ENCODE peak calls at places on chromosome 18, in ten cellular contexts. M, W, I, Y, T, B, Z, D, U and V are unnamed samples.

GRCh38 chr18:7626922-7627440 is 59.9 kb downstream of the PTPRM start:
- DNase-seq in M (no peak), T (no peak), U (peak; percentile 56), B (no peak), D (no peak), Z (no peak), Y (peak; percentile 75), W (no peak), I (peak; percentile 51), V (no peak)

GRCh38 chr18:42436366-42436765 is 481.3 kb downstream of the PIK3C3 start:
- DNase-seq in I (no peak), W (no peak), Z (no peak), T (no peak), U (no peak), Y (no peak), M (no peak), B (no peak), D (no peak), V (no peak)

GRCh38 chr18:28032177-28032576 is 144.8 kb downstream of the CDH2 start:
- DNase-seq in W (no peak), M (no peak), D (no peak), Y (no peak), B (no peak), T (no peak), I (no peak), U (no peak), Z (no peak), V (no peak)

GRCh38 chr18:58978916-58979315 is 114.2 kb downstream of the ZNF532 start:
- DNase-seq in D (no peak), I (no peak), Z (no peak), Y (no peak), T (no peak), W (no peak), U (no peak), B (no peak), M (no peak), V (no peak)

GRCh38 chr18:55586841-55587240 is 1.2 kb downstream of the TCF4 start:
- DNase-seq in Y (no peak), B (peak; percentile 47), D (no peak), T (no peak), M (no peak), W (no peak), U (peak; percentile 59), I (peak; percentile 16), Z (no peak), V (no peak)

GRCh38 chr18:22552254-22552653 is 134.5 kb upstream of the CTAGE1 start:
- DNase-seq in U (no peak), B (no peak), M (no peak), W (no peak), I (peak; percentile 53), Z (no peak), T (no peak), D (no peak), Y (no peak), V (no peak)

GRCh38 chr18:74353169-74353775 is 37.6 kb downstream of the C18orf63 start:
- DNase-seq in M (peak; percentile 46), Z (no peak), Y (peak; percentile 51), W (peak; percentile 52), I (peak; percentile 77), B (peak; percentile 76), U (peak; percentile 87), D (peak; percentile 47), T (no peak), V (peak; percentile 65)

GRCh38 chr18:31683968-31684278 is 458 bp downstream of the B4GALT6 start:
- DNase-seq in D (no peak), Y (no peak), B (no peak), T (no peak), U (no peak), W (no peak), Z (no peak), M (no peak), I (no peak), V (no peak)

GRCh38 chr18:26710460-26711096 is 154.9 kb downstream of the AQP4 start:
- DNase-seq in T (no peak), W (no peak), M (no peak), B (no peak), D (no peak), Z (no peak), Y (no peak), I (no peak), U (peak; percentile 8), V (no peak)

GRCh38 chr18:31610841-31611240 is 19.2 kb downstream of the TTR start:
- DNase-seq in T (no peak), M (no peak), B (peak; percentile 76), W (no peak), I (no peak), Y (no peak), D (peak; percentile 17), U (peak; percentile 20), Z (no peak), V (no peak)

GRCh38 chr18:48688961-48689360 is 150.1 kb downstream of the CTIF start:
- DNase-seq in Y (no peak), W (no peak), Z (no peak), D (no peak), T (no peak), I (no peak), B (no peak), U (no peak), M (no peak), V (no peak)

GRCh38 chr18:73841661-73842060 is 306.0 kb downstream of the FBXO15 start:
- DNase-seq in Z (no peak), D (no peak), W (no peak), M (no peak), U (no peak), I (no peak), B (no peak), Y (no peak), T (no peak), V (no peak)

GRCh38 chr18:8745355-8746014 is 40.1 kb downstream of the MTCL1 start:
- DNase-seq in B (no peak), Y (no peak), W (no peak), M (no peak), D (no peak), I (no peak), Z (no peak), T (no peak), U (no peak), V (no peak)

GRCh38 chr18:70291295-70291574 is 2.4 kb downstream of the SOCS6 start:
- DNase-seq in T (no peak), B (no peak), D (no peak), Z (no peak), U (no peak), M (no peak), W (no peak), I (no peak), Y (no peak), V (no peak)
- H3K27ac ChIP-seq in T (no peak overlapping the region), B (no peak overlapping the region), D (no peak overlapping the region), Z (no peak overlapping the region), U (no peak overlapping the region), M (no peak overlapping the region), W (no peak overlapping the region), I (no peak overlapping the region), Y (no peak overlapping the region), V (no peak overlapping the region)

DNA sequence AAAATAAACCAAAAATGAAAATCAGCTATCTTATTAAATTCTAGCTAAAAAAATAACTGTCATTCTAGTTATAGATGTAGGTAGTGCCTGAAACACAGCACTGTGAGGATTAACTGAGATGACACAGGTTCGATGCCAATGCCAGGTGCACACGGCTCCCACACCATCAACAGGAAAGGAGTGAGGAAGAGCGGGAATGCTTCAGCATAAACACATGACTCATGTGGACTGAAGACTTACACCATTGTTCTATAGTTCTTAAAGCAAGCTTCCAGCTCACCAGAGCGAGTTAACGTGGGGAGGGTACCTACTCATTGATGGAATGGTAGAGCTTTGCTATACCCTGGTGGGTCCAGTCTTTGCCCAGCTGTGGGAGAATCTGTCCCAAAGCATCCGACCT is 76.7 kb downstream of the EMILIN2 start:
- DNase-seq in Z (no peak), I (no peak), W (no peak), T (no peak), U (peak; percentile 14), B (no peak), M (no peak), D (no peak), Y (no peak), V (no peak)
- H3K36me3 ChIP-seq in Z (peaks cover 100% of the 10 kb centered on the region), I (peaks cover 67% of the 10 kb centered on the region), W (no peaks in the 10 kb centered on the region), T (peaks cover 67% of the 10 kb centered on the region), U (peaks cover 54% of the 10 kb centered on the region), B (peaks cover 6% of the 10 kb centered on the region), M (peaks cover 100% of the 10 kb centered on the region), D (peaks cover 100% of the 10 kb centered on the region), Y (peaks cover 68% of the 10 kb centered on the region), V (peaks cover 79% of the 10 kb centered on the region)

GRCh38 chr18:9877655-9878014 is 8.1 kb upstream of the TXNDC2 start:
- DNase-seq in M (no peak), Y (no peak), B (no peak), D (no peak), Z (no peak), T (no peak), I (no peak), U (no peak), W (no peak), V (no peak)

GRCh38 chr18:9874730-9875129 is 11.0 kb upstream of the TXNDC2 start:
- DNase-seq in I (no peak), Y (no peak), M (no peak), B (no peak), D (no peak), U (no peak), W (no peak), Z (no peak), T (no peak), V (no peak)

GRCh38 chr18:9878095-9878494 is 7.7 kb upstream of the TXNDC2 start:
- DNase-seq in M (no peak), D (no peak), W (no peak), U (no peak), T (no peak), I (no peak), Y (no peak), Z (no peak), B (no peak), V (no peak)

GRCh38 chr18:9876867-9877654 is 8.7 kb upstream of the TXNDC2 start:
- DNase-seq in I (peak; percentile 92), Y (peak; percentile 77), B (peak; percentile 66), W (peak; percentile 66), T (no peak), D (no peak), M (no peak), Z (no peak), U (peak; percentile 99), V (no peak)

GRCh38 chr18:9876523-9876866 is 9.3 kb upstream of the TXNDC2 start:
- DNase-seq in I (no peak), D (no peak), Z (no peak), B (no peak), W (no peak), T (no peak), M (no peak), U (no peak), Y (no peak), V (no peak)
- H3K27ac ChIP-seq in I (peak overlapping the region; percentile 72), D (no peak overlapping the region), Z (peak overlapping the region; percentile 80), B (no peak overlapping the region), W (peak overlapping the region; percentile 81), T (peak overlapping the region; percentile 17), M (peak overlapping the region; percentile 89), U (no peak overlapping the region), Y (peak overlapping the region; percentile 97), V (peak overlapping the region; percentile 20)

DNA sequence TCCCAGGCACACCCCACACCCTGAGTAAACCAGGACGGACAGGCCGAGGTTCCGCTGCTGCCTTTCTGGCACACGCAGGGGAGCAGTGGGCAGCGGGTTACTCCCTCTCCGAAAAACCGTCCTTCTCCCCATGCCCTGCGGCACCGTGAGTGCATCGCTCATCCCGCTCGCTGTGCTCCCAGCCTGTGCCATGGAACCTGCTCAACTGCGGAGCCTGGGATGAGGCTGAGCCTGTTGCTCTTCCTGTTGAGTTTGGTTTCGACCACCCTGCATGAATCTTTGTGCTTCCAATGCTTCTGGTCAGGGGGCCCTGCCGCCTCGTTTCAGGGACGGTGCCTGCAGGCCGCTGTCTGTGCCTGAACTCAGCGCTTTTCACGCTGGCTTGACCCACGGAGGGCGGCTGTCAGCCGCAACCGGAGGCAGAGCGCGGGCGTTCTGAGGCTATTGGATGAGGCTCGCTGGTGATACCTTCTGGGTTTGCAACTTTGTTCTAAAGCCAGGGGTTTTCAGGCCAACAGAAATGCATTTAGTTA is 106.7 kb downstream of the MBP start:
- DNase-seq in D (no peak), B (no peak), Z (no peak), W (no peak), T (no peak), M (no peak), Y (no peak), U (no peak), I (no peak), V (no peak)
- H3K36me3 ChIP-seq in D (no peaks in the 10 kb centered on the region), B (no peaks in the 10 kb centered on the region), Z (peaks cover 24% of the 10 kb centered on the region), W (no peaks in the 10 kb centered on the region), T (no peaks in the 10 kb centered on the region), M (peaks cover 27% of the 10 kb centered on the region), Y (no peaks in the 10 kb centered on the region), U (no peaks in the 10 kb centered on the region), I (no peaks in the 10 kb centered on the region), V (no peaks in the 10 kb centered on the region)